ENCODE peak calls at places on chromosomes 13 and 19, in four cellular contexts. G is natural killer cell treated with Interleukin-12 subunit alpha and Interleukin-12 subunit beta and Interleukin-15 and Interleukin-18, amount 100 ng/mL, for 72 hours; T is C1 segment of cervical spinal cord; H is OCI-M1. Z is an unnamed sample.

GRCh38 chr19:14699641-14700040 is 9.8 kb downstream of the ZNF333 start:
- DNase-seq in H (no peak), G (no peak), T (no peak), Z (no peak)

GRCh38 chr13:31436478-31436877 is 236.7 kb downstream of the B3GLCT start:
- DNase-seq in H (no peak), G (no peak), T (no peak), Z (no peak)

GRCh38 chr13:76812971-76813691 is 73.1 kb downstream of the KCTD12 start:
- DNase-seq in G (no peak), H (no peak), T (no peak), Z (no peak)

GRCh38 chr13:99278199-99278598 is 20.0 kb upstream of the GPR18 start:
- DNase-seq in T (no peak), G (no peak), H (peak), Z (no peak)

GRCh38 chr13:107680115-107680514 is 535.2 kb downstream of the LIG4 start:
- DNase-seq in H (no peak), T (no peak), G (no peak), Z (no peak)

GRCh38 chr19:19632661-19633060 is 4.6 kb upstream of the LPAR2 start:
- DNase-seq in H (no peak), T (no peak), G (no peak), Z (no peak)

GRCh38 chr19:32041681-32042292 is 303.6 kb upstream of the ZNF507 start:
- DNase-seq in T (no peak), H (peak), G (no peak), Z (no peak)

GRCh38 chr19:30666301-30666803 is 294.2 kb downstream of the ZNF536 start:
- DNase-seq in H (peak), G (peak), T (no peak), Z (peak)

GRCh38 chr19:13262450-13262849 is 112.2 kb downstream of the IER2 start:
- DNase-seq in T (no peak), H (peak), G (no peak), Z (no peak)

GRCh38 chr13:71879945-71880344 is 12.9 kb upstream of the DACH1 start:
- DNase-seq in G (no peak), T (no peak), H (no peak), Z (no peak)

GRCh38 chr13:50580684-50581305 is 262.7 kb downstream of the DLEU7 start:
- DNase-seq in G (no peak), T (no peak), H (no peak), Z (no peak)

GRCh38 chr19:12769689-12770088 is 5.7 kb downstream of the HOOK2 start:
- DNase-seq in H (no peak), G (no peak), T (no peak), Z (no peak)

GRCh38 chr19:15463865-15464371 is 426 bp downstream of the RASAL3 start:
- DNase-seq in H (peak), T (no peak), G (peak), Z (peak)

GRCh38 chr19:11496391-11497163 is 9.1 kb downstream of the ZNF653 start:
- DNase-seq in T (no peak), G (no peak), H (peak), Z (no peak)

GRCh38 chr19:56603829-56604228 is 8.7 kb downstream of the ZNF71 start:
- DNase-seq in H (no peak), T (peak), G (no peak), Z (no peak)

GRCh38 chr19:44942067-44942571 is at the start of gene APOC4:
- DNase-seq in T (no peak), G (no peak), H (no peak), Z (no peak)

Z was measured in GM18507.